ENCODE peak calls at places on chromosomes 6 and 20, in seven cellular contexts. S, O, K, Q, Z, C and M are unnamed samples.

GRCh38 chr6:7468382-7469081 is 72.9 kb upstream of the DSP start:
- DNase-seq in Z (peak; percentile 63), S (no peak), O (peak; percentile 77), K (no peak), C (peak; percentile 58), Q (peak; percentile 67), M (peak; percentile 43)

GRCh38 chr6:41201784-41202181 is 834 bp upstream of the TREML2 start:
- DNase-seq in K (no peak), S (no peak), O (no peak), Q (no peak), C (no peak), Z (no peak), M (no peak)

GRCh38 chr6:44696686-44697085 is 309.2 kb downstream of the CDC5L start:
- DNase-seq in K (no peak), C (peak; percentile 80), O (no peak), Z (no peak), Q (no peak), S (no peak), M (no peak)

GRCh38 chr6:36364669-36365479 is 22.6 kb downstream of the ETV7 start:
- DNase-seq in S (no peak), K (no peak), Q (no peak), C (no peak), O (no peak), Z (peak; percentile 73), M (no peak)

GRCh38 chr6:170051229-170052172 is 239.4 kb downstream of the DLL1 start:
- DNase-seq in Q (peak; percentile 16), Z (no peak), O (peak; percentile 14), C (no peak), K (peak; percentile 41), S (no peak), M (no peak)

GRCh38 chr6:29531668-29532067 is 27.9 kb downstream of the UBD start:
- DNase-seq in Z (no peak), O (no peak), C (no peak), Q (no peak), K (no peak), S (no peak), M (no peak)

GRCh38 chr6:18148304-18149025 is 6.4 kb downstream of the TPMT start:
- DNase-seq in K (no peak), Z (peak; percentile 67), C (peak; percentile 92), Q (no peak), S (no peak), O (no peak), M (peak; percentile 92)

GRCh38 chr20:3777726-3778629 is 3.3 kb downstream of the SPEF1 start:
- DNase-seq in Z (peak; percentile 69), Q (peak; percentile 72), C (peak; percentile 84), K (no peak), S (no peak), O (peak; percentile 69), M (no peak)

GRCh38 chr6:71403422-71404134 is 115.0 kb downstream of the OGFRL1 start:
- DNase-seq in O (no peak), C (no peak), Q (no peak), Z (no peak), K (no peak), S (no peak), M (no peak)

GRCh38 chr6:121539537-121539936 is 104.1 kb downstream of the GJA1 start:
- DNase-seq in K (no peak), S (no peak), C (no peak), O (no peak), Q (no peak), Z (no peak), M (no peak)

GRCh38 chr20:57613481-57613921 is 6.7 kb downstream of the ZBP1 start:
- DNase-seq in K (no peak), Z (no peak), C (no peak), Q (peak; percentile 3), S (no peak), O (peak; percentile 8), M (no peak)

GRCh38 chr6:17505062-17505476 is 95.0 kb upstream of the FAM8A1 start:
- DNase-seq in Z (no peak), O (no peak), C (peak; percentile 44), S (no peak), K (no peak), Q (no peak), M (no peak)

GRCh38 chr6:134111062-134111677 is 58.7 kb upstream of the SLC2A12 start:
- DNase-seq in Z (peak; percentile 72), Q (no peak), O (no peak), C (peak; percentile 67), S (peak; percentile 6), K (no peak), M (no peak)

GRCh38 chr6:33886673-33887144 is 82.9 kb upstream of the MLN start:
- DNase-seq in C (peak; percentile 81), S (no peak), O (peak; percentile 68), K (no peak), Q (no peak), Z (peak; percentile 69), M (peak; percentile 72)

GRCh38 chr6:33882154-33882553 is 78.4 kb upstream of the MLN start:
- DNase-seq in Z (peak; percentile 25), O (no peak), C (peak; percentile 44), Q (no peak), K (no peak), S (no peak), M (peak; percentile 28)

GRCh38 chr6:33888183-33888582 is 84.4 kb upstream of the MLN start:
- DNase-seq in C (no peak), K (no peak), Z (no peak), S (no peak), Q (no peak), O (no peak), M (no peak)

GRCh38 chr6:33880746-33881145 is 76.9 kb upstream of the MLN start:
- DNase-seq in K (no peak), O (no peak), Z (no peak), Q (no peak), C (no peak), S (no peak), M (no peak)

DNA sequence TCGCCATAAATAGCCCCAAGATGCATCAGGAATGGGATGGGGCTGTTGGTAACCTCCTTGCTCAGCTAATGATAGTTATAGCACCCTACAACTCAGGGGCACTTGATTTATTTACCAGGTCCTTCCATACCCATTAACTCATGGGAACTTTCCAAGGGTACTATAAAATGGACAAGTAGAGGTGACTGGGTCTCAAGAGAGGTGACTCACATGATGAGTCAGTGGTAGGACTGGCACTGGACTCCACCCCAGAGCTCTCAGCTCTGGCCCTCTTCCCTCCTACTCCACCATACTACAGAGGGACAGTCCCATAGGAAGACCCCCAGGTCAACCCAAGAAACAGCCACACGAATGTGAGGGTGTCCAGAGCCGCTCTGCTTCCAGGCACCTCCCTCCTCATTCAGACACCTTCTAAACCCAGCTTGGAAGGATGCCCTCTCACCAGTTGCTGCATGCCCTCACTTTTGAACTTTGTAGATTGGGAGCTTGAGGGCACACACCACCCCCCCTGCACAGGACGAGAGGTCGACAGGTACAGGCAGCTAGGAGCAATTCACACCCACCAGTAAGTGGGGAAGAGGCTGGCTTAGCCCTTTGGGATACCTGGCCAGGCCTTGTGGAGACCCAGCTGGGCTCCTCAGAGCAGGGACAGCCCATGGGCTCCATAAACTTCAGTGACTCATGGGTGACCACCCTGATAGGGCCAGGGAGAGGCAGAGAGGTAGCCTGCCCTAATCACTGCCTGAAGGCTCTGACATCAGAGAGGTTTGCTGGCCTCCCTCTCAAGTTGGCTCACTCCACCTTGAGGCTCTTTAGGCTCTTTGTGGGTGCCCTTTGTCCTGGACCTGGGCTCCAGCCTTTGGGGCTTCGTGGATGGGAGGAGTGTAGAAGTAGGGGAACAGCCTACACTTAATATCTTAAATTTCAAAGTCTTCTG is 81.6 kb upstream of the MLN start:
- DNase-seq in S (no peak), K (no peak), Z (peak; percentile 15), O (no peak), C (peak; percentile 78), Q (no peak), M (no peak)
- H3K4me3 ChIP-seq in S (no peak overlapping the region), K (no peak overlapping the region), Z (no peak overlapping the region), O (no peak overlapping the region), C (no peak overlapping the region), Q (no peak overlapping the region), M (no peak overlapping the region)

DNA sequence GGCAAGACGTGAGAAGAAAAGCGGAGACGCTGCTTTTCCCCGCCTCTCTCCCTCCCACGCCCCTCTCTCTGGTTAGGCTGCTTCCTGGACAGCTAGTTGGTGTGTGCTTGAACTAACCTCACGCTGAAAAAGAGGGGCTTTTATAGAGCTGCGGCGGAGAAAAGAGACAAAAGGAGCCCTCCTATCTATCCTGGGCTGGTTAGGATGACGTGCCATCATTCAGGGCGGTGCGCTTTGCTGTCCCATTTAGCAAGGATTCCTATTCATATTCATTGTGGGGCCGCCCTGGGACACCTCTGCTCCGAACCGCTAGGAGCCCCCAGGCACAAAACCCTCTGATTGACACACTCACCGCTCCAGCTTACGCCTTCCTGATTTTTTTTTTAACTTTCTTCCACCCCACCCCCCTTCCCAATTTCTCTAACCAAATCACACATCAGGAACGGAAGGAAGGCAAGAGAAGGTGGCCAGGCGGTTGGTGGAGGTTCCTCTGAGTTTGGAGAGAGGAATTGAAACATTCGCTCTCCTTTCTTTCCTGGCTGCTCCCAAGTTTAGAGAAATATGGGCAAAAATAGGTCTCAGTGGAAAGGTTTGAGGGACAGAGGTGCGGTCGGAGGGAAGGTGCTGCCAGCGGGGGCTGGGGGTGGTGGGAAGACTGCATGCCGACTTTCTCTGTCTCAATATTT is at the start of gene OLIG3:
- DNase-seq in K (no peak), Z (no peak), S (no peak), O (no peak), Q (no peak), C (no peak), M (no peak)
- H3K4me3 ChIP-seq in K (no peak within 1 kb of the TSS), Z (no peak within 1 kb of the TSS), S (no peak within 1 kb of the TSS), O (no peak within 1 kb of the TSS), Q (no peak within 1 kb of the TSS), C (no peak within 1 kb of the TSS), M (no peak within 1 kb of the TSS)

DNA sequence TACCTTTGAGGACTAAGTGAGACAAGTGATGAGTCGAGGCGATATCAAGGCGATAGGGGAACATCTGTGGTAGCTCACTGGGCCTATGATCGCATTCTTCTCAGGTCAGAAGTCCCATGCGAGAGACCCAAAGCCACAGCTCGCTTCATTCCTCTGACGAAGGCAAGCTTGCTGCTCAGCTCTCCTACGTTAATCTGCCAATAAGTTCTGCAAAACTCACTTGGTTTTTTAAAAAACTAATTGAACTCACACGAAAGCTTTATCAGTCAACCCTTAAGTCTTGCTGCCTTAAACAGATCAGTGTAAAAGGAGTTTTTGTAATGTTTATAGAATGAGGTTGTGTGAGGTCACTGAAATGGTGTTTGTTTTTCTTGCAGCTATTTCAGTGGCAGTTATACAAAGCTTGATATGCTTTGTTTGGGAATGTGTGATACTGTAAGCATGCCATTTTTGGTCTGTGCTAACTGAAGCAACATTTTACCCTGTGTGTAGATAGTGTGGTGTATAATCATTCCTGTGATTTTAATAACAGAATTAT is 160.1 kb downstream of the SOX4 start:
- DNase-seq in Z (no peak), O (no peak), S (no peak), C (peak; percentile 52), K (no peak), Q (no peak), M (peak; percentile 48)
- H3K4me3 ChIP-seq in Z (no peak overlapping the region), O (no peak overlapping the region), S (no peak overlapping the region), C (no peak overlapping the region), K (no peak overlapping the region), Q (no peak overlapping the region), M (no peak overlapping the region)

GRCh38 chr6:56346958-56347357 is 99.6 kb upstream of the COL21A1 start:
- DNase-seq in Z (no peak), C (peak; percentile 16), Q (no peak), S (no peak), K (no peak), O (no peak), M (no peak)
- H3K4me3 ChIP-seq in Z (no peak overlapping the region), C (no peak overlapping the region), Q (no peak overlapping the region), S (no peak overlapping the region), K (no peak overlapping the region), O (no peak overlapping the region), M (no peak overlapping the region)